ENCODE peak calls at places on chromosomes 13 and 19, in six cellular contexts. G, K, B, A, T and V are unnamed samples.

GRCh38 chr13:111129465-111130110 is 14.5 kb downstream of the ARHGEF7 start:
- DNase-seq in G (no peak), K (no peak), B (no peak), A (no peak), T (no peak), V (no peak)

GRCh38 chr19:32223595-32224370 is 121.6 kb upstream of the ZNF507 start:
- DNase-seq in G (no peak), K (no peak), B (no peak), A (no peak), T (no peak), V (no peak)

GRCh38 chr19:47598407-47599349 is 10.3 kb upstream of the BICRA start:
- DNase-seq in G (no peak), K (peak), B (peak), A (no peak), T (no peak), V (peak)

GRCh38 chr19:33241530-33242101 is 16.0 kb upstream of the SLC7A10 start:
- DNase-seq in G (peak), K (peak), B (no peak), A (no peak), T (no peak), V (no peak)

GRCh38 chr13:109782066-109782822 is 4.1 kb downstream of the IRS2 start:
- DNase-seq in G (no peak), K (peak), B (no peak), A (no peak), T (no peak), V (no peak)

GRCh38 chr13:65606622-65607021 is 1623.5 kb downstream of the PCDH9 start:
- DNase-seq in G (no peak), K (no peak), B (peak), A (no peak), T (no peak), V (no peak)

GRCh38 chr13:112879283-112879833 is 89.7 kb upstream of the MCF2L start:
- DNase-seq in G (no peak), K (peak), B (peak), A (no peak), T (no peak), V (no peak)

GRCh38 chr13:44755872-44756271 is 179.7 kb upstream of the TSC22D1 start:
- DNase-seq in G (no peak), K (no peak), B (peak), A (no peak), T (no peak), V (no peak)

GRCh38 chr13:32019612-32020233 is 11.9 kb upstream of the FRY start:
- DNase-seq in G (peak), K (no peak), B (peak), A (no peak), T (peak), V (peak)

GRCh38 chr19:1253514-1254080 is 5.2 kb downstream of the MIDN start:
- DNase-seq in G (no peak), K (no peak), B (no peak), A (no peak), T (no peak), V (no peak)

GRCh38 chr13:49681837-49682236 is 9.4 kb downstream of the EBPL start:
- DNase-seq in G (no peak), K (no peak), B (peak), A (no peak), T (no peak), V (no peak)

GRCh38 chr19:50039968-50040367 is 14.2 kb downstream of the ZNF473 start:
- DNase-seq in G (no peak), K (no peak), B (no peak), A (no peak), T (no peak), V (no peak)

GRCh38 chr13:113555141-113555540 is 29.4 kb upstream of the TFDP1 start:
- DNase-seq in G (no peak), K (peak), B (no peak), A (no peak), T (no peak), V (no peak)

GRCh38 chr19:10104130-10104513 is 1.6 kb upstream of the ANGPTL6 start:
- DNase-seq in G (no peak), K (no peak), B (no peak), A (no peak), T (no peak), V (no peak)

GRCh38 chr19:1406818-1407661 is at the start of gene DAZAP1:
- DNase-seq in G (peak), K (peak), B (peak), A (peak), T (peak), V (peak)

GRCh38 chr13:104357174-104357573 is 1291.0 kb upstream of the SLC10A2 start:
- DNase-seq in G (no peak), K (no peak), B (no peak), A (no peak), T (no peak), V (no peak)

GRCh38 chr13:50244913-50245574 is 229.8 kb downstream of the KCNRG start:
- DNase-seq in G (no peak), K (no peak), B (peak), A (no peak), T (no peak), V (no peak)

GRCh38 chr13:42215578-42216421 is 56.2 kb upstream of the AKAP11 start:
- DNase-seq in G (no peak), K (no peak), B (peak), A (no peak), T (peak), V (peak)

GRCh38 chr19:2969104-2969504 is 8.3 kb upstream of the TLE6 start:
- DNase-seq in G (no peak), K (peak), B (no peak), A (no peak), T (peak), V (peak)

GRCh38 chr19:5133986-5134595 is 165.2 kb downstream of the KDM4B start:
- DNase-seq in G (no peak), K (no peak), B (no peak), A (no peak), T (no peak), V (no peak)

GRCh38 chr13:73715910-73716257 is 418.3 kb downstream of the KLF12 start:
- DNase-seq in G (no peak), K (no peak), B (no peak), A (no peak), T (no peak), V (no peak)

GRCh38 chr13:95239293-95239692 is 62.0 kb downstream of the ABCC4 start:
- DNase-seq in G (no peak), K (no peak), B (no peak), A (no peak), T (no peak), V (no peak)

GRCh38 chr13:39840201-39840600 is 184.7 kb downstream of the COG6 start:
- DNase-seq in G (no peak), K (no peak), B (no peak), A (no peak), T (no peak), V (no peak)

GRCh38 chr13:112748947-112749346 is 59.1 kb downstream of the ATP11A start:
- DNase-seq in G (no peak), K (no peak), B (no peak), A (no peak), T (no peak), V (no peak)

GRCh38 chr19:47436712-47437401 is 17.5 kb upstream of the MEIS3 start:
- DNase-seq in G (peak), K (peak), B (peak), A (peak), T (peak), V (no peak)